ENCODE peak calls at places on chromosomes 4 and X, in four cellular contexts. J, H, P and U are unnamed samples.

GRCh38 chr4:81314196-81314896 is 99.3 kb upstream of the PRKG2 start:
- DNase-seq in J (no peak), H (no peak), P (no peak), U (no peak)

GRCh38 chr4:52600275-52600674 is 58.8 kb downstream of the USP46 start:
- DNase-seq in J (no peak), H (no peak), P (no peak), U (no peak)

GRCh38 chr4:186621959-186622553 is 66.7 kb upstream of the MTNR1A start:
- DNase-seq in J (no peak), H (no peak), P (no peak), U (no peak)

GRCh38 chr4:54230479-54231418 is 1.7 kb downstream of the PDGFRA start:
- DNase-seq in J (no peak), H (no peak), P (no peak), U (no peak)

GRCh38 chr4:10611673-10612072 is 72.9 kb downstream of the CLNK start:
- DNase-seq in J (no peak), H (no peak), P (no peak), U (no peak)

GRCh38 chrX:132022115-132022862 is 813 bp upstream of the STK26 start:
- DNase-seq in J (no peak), H (no peak), P (no peak), U (peak; percentile 0)

GRCh38 chrX:154430504-154430903 is 2.0 kb downstream of the ATP6AP1 start:
- DNase-seq in J (no peak), H (no peak), P (no peak), U (no peak)

GRCh38 chrX:95907081-95907480 is 777.6 kb upstream of the DIAPH2 start:
- DNase-seq in J (no peak), H (no peak), P (no peak), U (no peak)

GRCh38 chr4:19309365-19309764 is 942.3 kb upstream of the SLIT2 start:
- DNase-seq in J (no peak), H (no peak), P (no peak), U (no peak)

GRCh38 chrX:40877869-40878268 is 142.5 kb upstream of the MED14 start:
- DNase-seq in J (no peak), H (peak; percentile 5), P (peak; percentile 10), U (no peak)

GRCh38 chrX:10615931-10616780 is 4.2 kb downstream of the MID1 start:
- DNase-seq in J (no peak), H (peak; percentile 8), P (no peak), U (peak; percentile 67)

GRCh38 chrX:135985123-135985973 is at the start of gene SLC9A6:
- DNase-seq in J (peak; percentile 65), H (peak; percentile 18), P (peak; percentile 59), U (peak; percentile 70)

GRCh38 chrX:70979136-70979762 is 48.4 kb upstream of the SLC7A3 start:
- DNase-seq in J (no peak), H (no peak), P (no peak), U (peak; percentile 28)

GRCh38 chr4:74189331-74190043 is 31.6 kb downstream of the MTHFD2L start:
- DNase-seq in J (no peak), H (peak; percentile 45), P (no peak), U (peak; percentile 31)

GRCh38 chr4:98653890-98654867 is 4.2 kb downstream of the TSPAN5 start:
- DNase-seq in J (no peak), H (no peak), P (no peak), U (no peak)

GRCh38 chr4:5206391-5206790 is 155.1 kb downstream of the STK32B start:
- DNase-seq in J (no peak), H (no peak), P (no peak), U (no peak)

GRCh38 chr4:165974647-165975335 is 101.8 kb downstream of the TLL1 start:
- DNase-seq in J (no peak), H (no peak), P (no peak), U (peak; percentile 66)

GRCh38 chrX:10634681-10635161 is 14.3 kb upstream of the MID1 start:
- DNase-seq in J (no peak), H (no peak), P (no peak), U (no peak)

GRCh38 chr4:3401436-3402171 is 40.2 kb upstream of the HGFAC start:
- DNase-seq in J (no peak), H (no peak), P (no peak), U (no peak)

GRCh38 chr4:77082886-77083608 is 7.3 kb upstream of the CCNI start:
- DNase-seq in J (no peak), H (no peak), P (no peak), U (peak; percentile 59)

GRCh38 chr4:153000068-153000420 is 63.9 kb downstream of the FHDC1 start:
- DNase-seq in J (no peak), H (no peak), P (no peak), U (peak; percentile 96)

GRCh38 chr4:13523105-13523477 is 21.2 kb downstream of the NKX3-2 start:
- DNase-seq in J (no peak), H (no peak), P (no peak), U (no peak)

GRCh38 chrX:20517565-20517964 is 250.9 kb upstream of the RPS6KA3 start:
- DNase-seq in J (no peak), H (no peak), P (no peak), U (no peak)

GRCh38 chr4:103996059-103996458 is 276.3 kb upstream of the TACR3 start:
- DNase-seq in J (no peak), H (no peak), P (no peak), U (peak; percentile 68)

GRCh38 chr4:42767669-42768068 is 110.8 kb upstream of the ATP8A1 start:
- DNase-seq in J (no peak), H (no peak), P (no peak), U (no peak)

GRCh38 chrX:150774798-150775568 is 81.8 kb downstream of the MTMR1 start:
- DNase-seq in J (no peak), H (no peak), P (no peak), U (no peak)

GRCh38 chr4:89800012-89800516 is 36.9 kb downstream of the SNCA start:
- DNase-seq in J (no peak), H (no peak), P (no peak), U (no peak)

GRCh38 chrX:31323658-31324057 is 251.8 kb upstream of the FTHL17 start:
- DNase-seq in J (no peak), H (no peak), P (no peak), U (no peak)

GRCh38 chr4:189202182-189202868 is 738.3 kb upstream of the FRG1 start:
- DNase-seq in J (no peak), H (peak; percentile 2), P (no peak), U (peak; percentile 3)

GRCh38 chr4:87391783-87392054 is 731 bp upstream of the HSD17B11 start:
- DNase-seq in J (no peak), H (no peak), P (no peak), U (peak; percentile 26)

GRCh38 chr4:5749568-5749967 is 38.6 kb downstream of the EVC start:
- DNase-seq in J (no peak), H (no peak), P (no peak), U (no peak)

GRCh38 chr4:157172011-157172410 is 48.5 kb upstream of the GRIA2 start:
- DNase-seq in J (no peak), H (no peak), P (no peak), U (peak; percentile 7)